ENCODE peak calls at places on chromosomes 13 and 19, in nine cellular contexts. E is foreskin keratinocyte; H is CD8-positive, alpha-beta T cell; A is heart left ventricle; U is gastrocnemius medialis; M is RWPE2; T is keratinocyte; P is left lung; G is neural progenitor cell. R is an unnamed sample.

GRCh38 chr13:39942901-39943273 is 287.4 kb downstream of the COG6 start:
- DNase-seq in E (peak; percentile 48), H (peak; percentile 40), A (peak; percentile 44), U (peak; percentile 36), M (no peak), T (peak; percentile 28), P (peak; percentile 77), G (peak; percentile 88), R (peak; percentile 95)

GRCh38 chr19:43586346-43586745 is 9.6 kb downstream of the IRGQ start:
- DNase-seq in E (no peak), H (no peak), A (no peak), U (no peak), M (no peak), T (no peak), P (no peak), G (no peak), R (no peak)

GRCh38 chr19:14943601-14944000 is 2.3 kb downstream of the OR7C2 start:
- DNase-seq in E (no peak), H (no peak), A (no peak), U (no peak), M (no peak), T (no peak), P (no peak), G (no peak), R (peak; percentile 35)

GRCh38 chr19:56139847-56140582 is 1.1 kb upstream of the ZNF444 start:
- DNase-seq in E (no peak), H (no peak), A (no peak), U (no peak), M (no peak), T (no peak), P (no peak), G (no peak), R (no peak)

GRCh38 chr13:94712812-94713555 is 639 bp upstream of the SOX21 start:
- DNase-seq in E (no peak), H (no peak), A (no peak), U (no peak), M (peak; percentile 62), T (no peak), P (peak; percentile 76), G (peak; percentile 92), R (peak; percentile 79)

GRCh38 chr19:52670046-52670445 is 31.9 kb upstream of the ZNF83 start:
- DNase-seq in E (peak; percentile 92), H (no peak), A (no peak), U (no peak), M (peak; percentile 73), T (peak; percentile 88), P (no peak), G (no peak), R (no peak)

GRCh38 chr19:14775855-14776254 is 2.5 kb downstream of the ADGRE2 start:
- DNase-seq in E (no peak), H (no peak), A (peak; percentile 13), U (no peak), M (peak; percentile 15), T (no peak), P (peak; percentile 93), G (no peak), R (no peak)

GRCh38 chr19:58007285-58007684 is 4.7 kb upstream of the ZNF606 start:
- DNase-seq in E (no peak), H (no peak), A (no peak), U (no peak), M (no peak), T (no peak), P (no peak), G (no peak), R (no peak)

GRCh38 chr19:39212377-39212742 is 8.3 kb upstream of the SYCN start:
- DNase-seq in E (no peak), H (peak; percentile 28), A (no peak), U (no peak), M (no peak), T (no peak), P (peak; percentile 80), G (peak; percentile 71), R (peak; percentile 18)

GRCh38 chr13:72853000-72853399 is 71.1 kb downstream of the PIBF1 start:
- DNase-seq in E (no peak), H (no peak), A (no peak), U (no peak), M (no peak), T (no peak), P (no peak), G (no peak), R (no peak)

DNA sequence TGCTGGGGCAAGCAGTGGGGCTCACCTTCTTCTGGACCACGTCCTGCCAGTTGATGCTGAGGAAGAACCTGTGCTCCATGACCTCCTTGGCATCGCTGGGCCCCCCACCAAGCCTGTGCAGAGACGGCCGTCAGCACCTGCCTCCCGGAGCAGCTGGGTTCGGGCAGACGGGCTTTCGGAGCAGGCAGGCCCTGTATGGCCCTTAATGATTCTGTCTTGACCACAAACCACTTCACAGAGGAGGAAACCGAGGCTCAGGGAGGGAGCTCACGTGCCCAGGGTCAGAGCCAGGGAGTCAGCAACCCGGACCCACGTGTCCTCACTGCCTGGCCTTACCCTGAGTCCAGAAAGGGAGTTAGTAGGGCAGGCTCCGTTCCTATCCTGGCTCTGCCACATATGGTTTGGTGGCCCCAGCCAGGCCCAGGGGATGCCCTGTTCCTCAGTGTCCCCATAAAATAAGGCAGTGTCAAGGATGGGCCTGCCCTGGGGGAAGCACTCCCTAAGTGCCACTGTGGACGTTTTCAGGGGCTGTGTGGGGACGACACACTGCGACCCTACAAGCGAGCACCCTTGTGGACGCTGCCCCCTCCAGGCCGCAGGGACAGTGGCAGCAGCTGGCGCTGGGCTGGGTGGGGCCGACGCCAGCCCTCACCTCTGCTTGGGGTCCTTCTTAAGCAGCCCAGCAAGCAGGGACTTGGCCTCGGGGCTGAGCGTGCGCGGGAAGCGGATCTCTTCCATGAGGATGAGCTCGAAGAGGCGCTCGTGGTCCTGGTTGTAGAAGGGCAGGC is 8.9 kb upstream of the CCNP start:
- DNase-seq in E (no peak), H (no peak), A (no peak), U (no peak), M (peak; percentile 57), T (no peak), P (peak; percentile 71), G (peak; percentile 24), R (no peak)
- TF ChIP-seq CTCF in E (peak; percentile 36), H (no peak), A (no peak), U (no peak), M (no peak), T (peak; percentile 39), P (no peak), G (peak; percentile 43), R (no peak)

GRCh38 chr13:97307882-97308624 is 85.9 kb downstream of the MBNL2 start:
- DNase-seq in E (peak; percentile 28), H (no peak), A (peak; percentile 49), U (no peak), M (no peak), T (no peak), P (no peak), G (peak; percentile 50), R (peak; percentile 63)

GRCh38 chr13:97307544-97307881 is 85.4 kb downstream of the MBNL2 start:
- DNase-seq in E (no peak), H (no peak), A (no peak), U (no peak), M (no peak), T (no peak), P (no peak), G (no peak), R (no peak)

GRCh38 chr13:97306646-97307045 is 84.5 kb downstream of the MBNL2 start:
- DNase-seq in E (no peak), H (no peak), A (no peak), U (no peak), M (no peak), T (no peak), P (no peak), G (no peak), R (peak; percentile 45)

GRCh38 chr13:97307096-97307495 is 85.0 kb downstream of the MBNL2 start:
- DNase-seq in E (no peak), H (no peak), A (no peak), U (no peak), M (no peak), T (no peak), P (no peak), G (no peak), R (no peak)

DNA sequence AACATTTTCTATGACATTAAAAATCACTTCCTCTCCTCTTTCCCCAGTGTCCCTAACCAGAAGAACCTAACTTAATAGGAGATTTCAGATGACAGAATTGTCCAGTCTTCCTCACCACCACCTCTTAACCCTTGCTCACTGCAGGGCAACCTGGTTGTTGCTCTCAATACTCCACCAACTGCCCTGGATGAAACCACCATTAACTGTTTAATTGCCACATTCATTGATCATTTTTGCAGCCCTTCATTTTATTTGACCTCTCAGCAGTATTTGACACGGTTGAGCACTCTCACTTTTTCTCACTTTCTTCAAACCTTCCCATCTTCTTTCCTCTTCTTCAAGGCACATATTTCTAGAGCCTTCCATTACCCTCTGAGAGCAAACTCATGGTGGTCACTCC is 84.0 kb downstream of the MBNL2 start:
- DNase-seq in E (no peak), H (no peak), A (no peak), U (no peak), M (no peak), T (no peak), P (no peak), G (no peak), R (no peak)
- H3K4me1 ChIP-seq in E (peaks cover 42% of the 10 kb centered on the region), H (peaks cover 15% of the 10 kb centered on the region), A (peaks cover 54% of the 10 kb centered on the region), U (peaks cover 73% of the 10 kb centered on the region), M (peaks cover 35% of the 10 kb centered on the region), T (peaks cover 46% of the 10 kb centered on the region), P (peaks cover 6% of the 10 kb centered on the region), G (peaks cover 12% of the 10 kb centered on the region), R (peaks cover 19% of the 10 kb centered on the region)

DNA sequence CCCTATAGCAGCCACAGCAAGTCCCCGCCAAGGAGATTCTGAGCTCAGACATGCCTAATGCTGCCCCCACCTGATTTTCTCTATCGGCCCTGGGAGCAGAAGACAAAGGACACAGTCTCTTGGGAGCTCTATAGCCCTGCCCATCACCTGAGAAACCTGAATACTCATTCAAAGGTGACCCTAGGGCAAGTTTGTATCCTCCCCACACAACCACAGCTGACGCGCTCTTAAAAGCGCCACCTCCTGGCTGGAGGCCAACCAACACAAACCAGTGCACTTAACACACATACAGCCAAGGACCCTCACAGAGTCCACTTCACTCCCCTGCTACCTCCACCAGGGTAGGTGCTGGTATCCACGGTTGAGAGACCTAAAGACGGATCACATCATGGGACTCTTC is 8.8 kb upstream of the IGFL4 start:
- DNase-seq in E (no peak), H (no peak), A (no peak), U (no peak), M (no peak), T (peak; percentile 59), P (no peak), G (no peak), R (no peak)
- TF ChIP-seq CTCF in E (peak; percentile 42), H (no peak), A (no peak), U (no peak), M (peak; percentile 22), T (peak; percentile 54), P (no peak), G (peak; percentile 22), R (no peak)

DNA sequence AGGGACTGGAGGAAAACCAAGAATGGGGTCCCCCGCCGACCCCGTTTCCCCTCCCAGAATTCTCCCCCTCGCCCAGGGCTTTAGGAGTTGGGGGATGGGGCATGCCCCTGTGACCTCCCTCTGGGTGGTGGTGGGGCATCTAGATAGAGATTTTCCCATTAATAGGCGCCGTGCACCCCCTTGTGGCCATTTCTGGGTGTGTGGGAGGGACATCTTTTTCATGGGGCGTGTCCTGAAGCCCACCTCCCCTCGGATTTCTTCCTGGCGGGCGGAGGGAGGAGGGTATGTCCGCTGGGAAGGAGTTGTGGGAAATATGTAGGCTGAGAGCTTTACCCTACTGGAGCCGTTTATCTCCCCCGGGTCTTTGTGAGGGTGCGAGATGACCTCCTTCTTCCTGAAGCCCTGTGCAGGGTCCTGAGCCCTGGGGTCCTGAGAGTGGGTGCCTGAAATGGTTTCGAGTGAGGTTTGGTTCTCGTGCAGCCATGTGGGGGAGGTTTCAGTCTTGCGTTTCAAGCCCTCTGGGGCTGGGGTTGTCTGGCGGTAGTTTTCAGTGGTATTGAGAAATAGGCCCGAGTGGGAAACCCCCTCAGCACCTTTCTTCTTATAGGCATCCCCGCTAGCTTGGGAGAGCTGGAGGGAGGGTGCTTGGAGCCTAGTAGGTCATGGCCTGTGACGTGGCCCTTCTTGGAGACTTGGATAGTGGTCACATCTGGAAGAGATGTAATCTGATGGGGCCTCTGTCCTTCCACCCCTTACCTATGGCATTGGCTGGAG is 1.0 kb downstream of the PRMT1 start:
- DNase-seq in E (no peak), H (peak; percentile 62), A (peak; percentile 65), U (peak; percentile 41), M (peak; percentile 50), T (no peak), P (peak; percentile 80), G (peak; percentile 95), R (peak; percentile 67)
- H3K4me1 ChIP-seq in E (no peaks in the 10 kb centered on the region), H (peaks cover 35% of the 10 kb centered on the region), A (peaks cover 37% of the 10 kb centered on the region), U (peaks cover 48% of the 10 kb centered on the region), M (peaks cover 2% of the 10 kb centered on the region), T (peaks cover 24% of the 10 kb centered on the region), P (peaks cover 21% of the 10 kb centered on the region), G (peaks cover 23% of the 10 kb centered on the region), R (peaks cover 10% of the 10 kb centered on the region)

R was measured in cardiac muscle cell.